ENCODE peak calls at places on chromosomes 4 and X, in ten cellular contexts. B is fibroblast of the aortic adventitia, L is upper lobe of right lung, F is RWPE1, Q is B cell, O is transverse colon, X is colonic mucosa, G is GM06990, S is astrocyte of the cerebellum, Z is AG09309. C is an unnamed sample.

GRCh38 chrX:136162827-136163427 is 15.6 kb downstream of the FHL1 start:
- DNase-seq in B (peak), S (no peak), O (peak), Z (no peak), X (peak), G (no peak), F (peak), Q (peak), L (no peak), C (no peak)

GRCh38 chr4:139214039-139214534 is 37.1 kb upstream of the ELF2 start:
- DNase-seq in O (peak), G (peak), X (no peak), Q (peak), Z (no peak), L (no peak), F (no peak), S (no peak), B (no peak), C (no peak)

GRCh38 chr4:99876946-99877345 is 17.3 kb downstream of the LAMTOR3 start:
- DNase-seq in X (no peak), O (no peak), G (no peak), L (no peak), B (no peak), Z (no peak), F (no peak), Q (no peak), S (no peak), C (no peak)

GRCh38 chr4:152488246-152488645 is 47.6 kb downstream of the FBXW7 start:
- DNase-seq in F (no peak), G (no peak), B (no peak), O (no peak), L (no peak), S (no peak), X (no peak), Q (no peak), Z (no peak), C (no peak)

GRCh38 chrX:111124418-111124817 is 28.4 kb downstream of the PAK3 start:
- DNase-seq in X (no peak), G (no peak), O (no peak), L (no peak), Z (no peak), B (no peak), Q (no peak), S (no peak), F (no peak), C (no peak)

GRCh38 chr4:25580633-25581467 is 74.8 kb upstream of the SLC34A2 start:
- DNase-seq in B (no peak), F (no peak), Z (no peak), O (no peak), S (no peak), X (no peak), L (no peak), Q (no peak), G (no peak), C (no peak)

GRCh38 chr4:31020363-31020762 is 300.2 kb downstream of the PCDH7 start:
- DNase-seq in X (no peak), Z (no peak), S (no peak), B (no peak), L (no peak), O (no peak), Q (no peak), F (no peak), G (no peak), C (no peak)

GRCh38 chr4:147985376-147985775 is 253.5 kb downstream of the ARHGAP10 start:
- DNase-seq in G (no peak), L (no peak), Z (no peak), O (no peak), S (no peak), F (no peak), X (no peak), B (no peak), Q (no peak), C (no peak)

GRCh38 chr4:140903522-140903928 is 147.3 kb upstream of the TBC1D9 start:
- DNase-seq in G (no peak), Z (no peak), F (no peak), X (no peak), Q (no peak), O (no peak), S (no peak), B (no peak), L (no peak), C (no peak)

GRCh38 chrX:97806238-97806637 is 922.5 kb downstream of the RPA4 start:
- DNase-seq in G (no peak), O (no peak), S (peak), Q (no peak), B (peak), F (no peak), X (no peak), L (no peak), Z (no peak), C (no peak)

GRCh38 chr4:117467404-117467803 is 382.0 kb upstream of the TRAM1L1 start:
- DNase-seq in L (no peak), F (no peak), S (no peak), G (no peak), Q (no peak), O (no peak), Z (no peak), B (no peak), X (no peak), C (no peak)

GRCh38 chrX:15820106-15821073 is 30.1 kb downstream of the ZRSR2 start:
- DNase-seq in B (no peak), X (no peak), L (no peak), G (no peak), Q (no peak), F (no peak), O (no peak), S (no peak), Z (no peak), C (no peak)

GRCh38 chr4:175339100-175339707 is 421.0 kb downstream of the ADAM29 start:
- DNase-seq in S (no peak), O (no peak), Z (peak), L (no peak), X (no peak), G (no peak), B (peak), F (no peak), Q (no peak), C (no peak)

GRCh38 chrX:49162620-49163019 is at the start of gene MAGIX:
- DNase-seq in O (no peak), X (no peak), G (no peak), L (no peak), Z (no peak), F (no peak), S (no peak), B (no peak), Q (no peak), C (no peak)

GRCh38 chr4:131085009-131085408 is 1989.1 kb downstream of the C4orf33 start:
- DNase-seq in X (no peak), O (no peak), F (no peak), B (no peak), Z (no peak), G (no peak), Q (no peak), L (no peak), S (no peak), C (no peak)

GRCh38 chr4:5802565-5802964 is 90.3 kb downstream of the CRMP1 start:
- DNase-seq in F (no peak), X (no peak), Q (no peak), S (no peak), B (no peak), Z (no peak), O (no peak), L (no peak), G (no peak), C (no peak)

GRCh38 chrX:154444001-154444754 is at the start of gene FAM50A:
- DNase-seq in G (peak), Z (no peak), X (peak), O (peak), Q (peak), L (peak), B (peak), S (no peak), F (no peak), C (no peak)

GRCh38 chrX:63299596-63299995 is 51.5 kb downstream of the SPIN4 start:
- DNase-seq in O (no peak), Q (no peak), G (no peak), B (no peak), F (no peak), S (no peak), X (no peak), Z (no peak), L (no peak), C (no peak)

GRCh38 chrX:103792916-103793540 is 16.4 kb downstream of the PLP1 start:
- DNase-seq in L (no peak), O (no peak), F (peak), S (peak), X (no peak), G (no peak), Z (peak), B (peak), Q (no peak), C (no peak)

GRCh38 chrX:45063319-45064095 is 137.2 kb downstream of the DIPK2B start:
- DNase-seq in B (no peak), G (no peak), S (peak), L (no peak), F (peak), Z (no peak), X (peak), O (no peak), Q (no peak), C (no peak)

GRCh38 chrX:137916090-137916746 is 350.3 kb downstream of the ZIC3 start:
- DNase-seq in O (no peak), F (no peak), Z (no peak), L (no peak), S (no peak), B (no peak), G (no peak), X (no peak), Q (no peak), C (no peak)

GRCh38 chr4:123588631-123589223 is 192.1 kb downstream of the SPRY1 start:
- DNase-seq in F (no peak), Z (peak), G (peak), S (peak), B (peak), L (no peak), Q (no peak), O (peak), X (no peak), C (no peak)

GRCh38 chr4:5435201-5435600 is 273.2 kb downstream of the EVC2 start:
- DNase-seq in Q (no peak), X (no peak), L (no peak), G (no peak), O (no peak), F (no peak), S (no peak), Z (no peak), B (no peak), C (peak)

GRCh38 chr4:183876268-183876934 is 28.7 kb upstream of the STOX2 start:
- DNase-seq in Z (peak), B (peak), Q (no peak), L (peak), F (peak), S (peak), O (peak), G (no peak), X (no peak), C (no peak)

GRCh38 chr4:16116019-16116418 is 32.2 kb upstream of the PROM1 start:
- DNase-seq in Q (no peak), L (no peak), O (no peak), B (no peak), G (no peak), S (no peak), X (no peak), F (no peak), Z (no peak), C (peak)

GRCh38 chr4:136687118-136687517 is 845.2 kb downstream of the PCDH18 start:
- DNase-seq in S (no peak), G (no peak), B (peak), Q (no peak), F (no peak), O (no peak), L (no peak), Z (no peak), X (no peak), C (no peak)

GRCh38 chrX:21883258-21883657 is 27.5 kb downstream of the YY2 start:
- DNase-seq in F (no peak), G (no peak), Z (no peak), L (no peak), B (no peak), X (peak), S (no peak), O (peak), Q (no peak), C (no peak)

GRCh38 chrX:10549280-10549679 is 71.1 kb downstream of the MID1 start:
- DNase-seq in S (no peak), F (no peak), L (no peak), Z (no peak), B (no peak), G (no peak), O (peak), Q (no peak), X (peak), C (no peak)

GRCh38 chr4:183541081-183542045 is 36.5 kb downstream of the ING2 start:
- DNase-seq in S (no peak), L (no peak), Z (no peak), O (no peak), X (no peak), F (no peak), B (peak), G (no peak), Q (no peak), C (no peak)

GRCh38 chrX:135328421-135329005 is 19.2 kb downstream of the ETDC start:
- DNase-seq in L (no peak), G (no peak), F (no peak), Z (no peak), S (peak), Q (no peak), X (no peak), O (no peak), B (peak), C (no peak)

GRCh38 chr4:153064571-153064970 is 128.4 kb downstream of the FHDC1 start:
- DNase-seq in L (no peak), B (no peak), Q (no peak), S (no peak), O (peak), G (no peak), Z (no peak), F (no peak), X (peak), C (no peak)

GRCh38 chrX:119729408-119730201 is 28.8 kb upstream of the SOWAHD start:
- DNase-seq in S (peak), Z (peak), O (peak), L (peak), Q (peak), X (peak), F (peak), G (no peak), B (peak), C (no peak)

GRCh38 chr4:177596035-177596434 is 153.8 kb upstream of the AGA start:
- DNase-seq in B (peak), O (no peak), L (no peak), Q (no peak), S (peak), X (no peak), Z (peak), G (no peak), F (peak), C (no peak)

GRCh38 chrX:44072631-44073030 is 99.4 kb upstream of the NDP start:
- DNase-seq in L (no peak), O (no peak), Z (no peak), Q (no peak), X (no peak), F (no peak), G (no peak), S (no peak), B (no peak), C (no peak)

GRCh38 chrX:54561622-54562021 is 31.6 kb downstream of the GNL3L start:
- DNase-seq in X (no peak), Q (no peak), L (no peak), G (no peak), Z (no peak), S (no peak), O (no peak), B (no peak), F (no peak), C (no peak)

GRCh38 chr4:136637071-136637777 is 895.1 kb downstream of the PCDH18 start:
- DNase-seq in L (no peak), B (peak), Z (no peak), X (no peak), S (no peak), G (no peak), Q (no peak), F (no peak), O (no peak), C (no peak)

GRCh38 chr4:188138227-188138626 is 1.0 kb upstream of the TRIML1 start:
- DNase-seq in Z (no peak), B (no peak), G (no peak), O (no peak), F (no peak), L (no peak), Q (no peak), S (no peak), X (no peak), C (no peak)

GRCh38 chr4:140061194-140061593 is 92.8 kb downstream of the MAML3 start:
- DNase-seq in X (no peak), L (no peak), F (no peak), Q (no peak), Z (no peak), B (no peak), S (no peak), O (no peak), G (no peak), C (no peak)

GRCh38 chr4:139465922-139466321 is 12.0 kb downstream of the RAB33B start:
- DNase-seq in Z (no peak), S (no peak), F (no peak), Q (no peak), L (no peak), G (no peak), B (no peak), X (no peak), O (no peak), C (no peak)

GRCh38 chr4:164011791-164012190 is 517.3 kb downstream of the TMA16 start:
- DNase-seq in Q (no peak), G (no peak), F (no peak), Z (no peak), O (no peak), B (no peak), L (no peak), X (no peak), S (no peak), C (no peak)

GRCh38 chr4:164009435-164009834 is 514.9 kb downstream of the TMA16 start:
- DNase-seq in G (no peak), Q (no peak), L (no peak), S (no peak), X (no peak), Z (no peak), F (no peak), B (no peak), O (no peak), C (no peak)

DNA sequence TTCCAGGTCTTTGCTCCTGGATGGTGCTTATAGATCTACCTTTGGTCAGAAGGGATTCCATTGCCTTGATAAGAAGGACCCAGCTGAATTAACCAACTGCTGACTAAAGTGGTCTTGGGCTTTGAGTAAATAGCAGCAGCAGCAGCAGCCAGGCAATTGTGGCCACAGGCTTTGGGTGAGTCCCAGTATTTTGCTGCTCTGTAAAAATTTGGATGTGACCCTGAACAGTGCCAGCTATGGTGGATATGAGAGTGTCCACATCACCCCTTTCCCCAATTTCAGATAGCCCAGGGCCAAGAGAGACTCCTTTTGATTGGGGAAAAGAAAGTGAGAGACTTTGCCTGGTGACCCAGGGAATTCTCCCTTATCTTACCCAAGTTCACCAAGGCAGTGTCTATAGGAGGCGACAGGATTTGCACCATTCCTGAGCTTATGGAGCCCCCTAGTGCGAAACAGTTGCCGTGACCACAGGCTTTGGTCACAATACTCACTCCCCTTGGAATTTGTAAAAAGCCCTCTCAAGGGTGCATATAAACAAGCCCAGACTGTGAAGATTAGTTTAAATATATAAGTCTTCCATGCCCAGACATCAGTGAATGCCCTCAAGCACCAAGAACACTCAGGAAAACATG is 518.0 kb downstream of the TMA16 start:
- DNase-seq in S (peak), B (no peak), G (no peak), X (no peak), L (no peak), Z (no peak), O (no peak), F (peak), Q (peak), C (no peak)
- TF ChIP-seq CTCF in S (peak), B (no peak), G (peak), X (no peak), L (peak), Z (no peak), O (no peak), F (peak), Q (peak), C (peak)

DNA sequence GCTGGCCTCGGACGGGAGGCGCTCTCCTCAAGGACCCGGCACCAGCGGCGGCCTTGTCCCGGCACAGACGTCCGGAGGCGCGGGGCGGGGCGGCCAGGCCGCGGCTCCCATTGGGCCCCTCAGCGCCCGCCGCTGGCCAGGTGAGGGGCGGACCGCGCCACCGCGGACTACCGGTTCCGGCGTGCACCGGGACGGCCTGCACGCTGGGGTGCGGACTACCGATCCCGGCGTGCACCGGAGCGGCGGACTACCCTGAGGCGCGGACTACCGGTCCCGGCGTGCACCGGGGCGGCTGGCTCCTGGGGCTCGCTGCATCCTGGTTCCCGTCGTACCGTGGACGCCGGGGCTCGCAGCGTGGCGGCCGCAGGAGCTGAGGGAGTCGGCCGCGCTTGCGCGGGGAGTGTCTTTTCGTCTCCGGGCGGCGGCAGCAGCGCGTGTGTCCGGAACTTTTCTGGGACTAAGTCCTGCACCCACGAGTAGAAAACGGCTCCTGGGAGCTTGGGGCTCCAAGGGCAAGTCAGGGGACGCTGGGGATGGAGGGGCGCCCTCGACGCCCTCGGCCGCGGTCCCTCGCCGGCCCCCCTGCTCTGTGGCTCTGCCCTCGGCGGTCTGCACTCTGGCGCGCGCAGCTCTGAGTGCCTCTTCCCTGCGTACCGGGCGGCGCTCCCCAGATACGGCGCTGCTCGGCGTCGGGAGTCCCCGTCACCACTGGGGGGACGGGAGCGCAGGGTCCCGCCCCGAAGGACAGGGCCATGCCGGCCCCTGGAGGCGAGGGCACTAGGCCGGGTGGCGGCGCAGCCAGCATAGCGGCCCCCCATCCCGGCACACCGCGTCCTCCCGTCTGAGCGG is at the start of gene LETM1:
- DNase-seq in B (peak), Z (peak), S (peak), X (peak), L (peak), F (peak), Q (peak), O (peak), G (peak), C (peak)
- TF ChIP-seq CTCF in B (no peak), Z (no peak), S (no peak), X (no peak), L (no peak), F (peak), Q (peak), O (peak), G (peak), C (no peak)

DNA sequence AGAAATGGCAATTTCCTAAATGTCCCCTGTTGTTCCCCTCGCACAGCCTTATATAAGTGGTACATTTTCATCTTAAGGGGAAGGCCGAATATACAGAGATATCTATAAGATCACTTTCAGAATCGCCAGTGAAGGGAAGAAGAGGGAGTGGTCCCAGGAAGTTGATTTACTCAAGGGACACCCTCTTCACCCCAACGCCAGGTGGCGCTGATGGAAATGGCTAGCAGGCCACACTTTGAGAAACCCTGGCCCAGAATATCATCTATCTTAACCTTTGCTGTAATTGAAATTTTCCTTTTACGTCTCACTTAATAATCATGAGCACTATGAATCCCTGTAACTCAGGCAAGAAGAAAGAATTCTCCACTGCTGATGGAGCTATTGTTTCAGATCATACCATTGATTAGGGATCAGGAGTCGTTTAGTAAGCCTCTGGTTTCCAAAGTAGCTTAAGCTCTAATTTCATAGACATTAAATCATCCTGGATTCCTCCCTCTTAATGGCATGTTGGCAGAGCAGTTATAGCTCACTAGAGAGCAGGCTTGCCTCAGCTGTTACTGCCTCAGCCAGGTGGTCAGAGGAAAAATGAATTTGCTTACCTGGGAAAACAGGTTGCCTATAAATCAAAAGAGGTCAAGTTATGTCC is 941.3 kb upstream of the TENM3 start:
- DNase-seq in O (peak), L (peak), S (no peak), X (peak), Q (peak), B (peak), G (no peak), Z (peak), F (peak), C (no peak)
- TF ChIP-seq CTCF in O (peak), L (peak), S (peak), X (peak), Q (peak), B (no peak), G (peak), Z (peak), F (peak), C (peak)

GRCh38 chr4:127479031-127479622 is 153.6 kb upstream of the INTU start:
- DNase-seq in F (peak), Z (no peak), X (no peak), S (peak), O (no peak), G (no peak), L (no peak), B (peak), Q (no peak), C (no peak)
- TF ChIP-seq CTCF in F (peak), Z (peak), X (peak), S (peak), O (peak), G (peak), L (peak), B (peak), Q (peak), C (peak)